ENCODE peak calls at places on chromosomes 7 and 10, in four cellular contexts. S is body of pancreas, I is kidney, Q is Peyer's patch. O is an unnamed sample.

GRCh38 chr7:67484244-67484751 is 487.7 kb downstream of the TYW1 start:
- DNase-seq in S (peak), I (no peak), Q (no peak), O (peak)

GRCh38 chr7:64574481-64575159 is 11.7 kb upstream of the ZNF680 start:
- DNase-seq in S (peak), I (no peak), Q (no peak), O (peak)

GRCh38 chr10:116247701-116248100 is 25.3 kb downstream of the GFRA1 start:
- DNase-seq in S (no peak), I (no peak), Q (no peak), O (no peak)

GRCh38 chr7:30815016-30815854 is 44.0 kb downstream of the MINDY4 start:
- DNase-seq in S (no peak), I (no peak), Q (no peak), O (no peak)

GRCh38 chr7:105806592-105807266 is 69.7 kb downstream of the ATXN7L1 start:
- DNase-seq in S (no peak), I (no peak), Q (no peak), O (peak)

GRCh38 chr10:127398967-127399350 is 150.2 kb upstream of the NPS start:
- DNase-seq in S (no peak), I (no peak), Q (no peak), O (no peak)

GRCh38 chr7:19560111-19560883 is 148.5 kb downstream of the POLR1F start:
- DNase-seq in S (no peak), I (no peak), Q (no peak), O (peak)

GRCh38 chr7:132871419-132871818 is 210.5 kb downstream of the CHCHD3 start:
- DNase-seq in S (no peak), I (no peak), Q (no peak), O (no peak)

GRCh38 chr7:116672596-116673503 is 854 bp downstream of the MET start:
- DNase-seq in S (peak), I (peak), Q (peak), O (no peak)

GRCh38 chr7:151647006-151647405 is 127.3 kb upstream of the RHEB start:
- DNase-seq in S (no peak), I (no peak), Q (no peak), O (no peak)

GRCh38 chr7:51141451-51141971 is 175.1 kb downstream of the COBL start:
- DNase-seq in S (no peak), I (no peak), Q (no peak), O (no peak)

GRCh38 chr10:77925795-77926565 is 575 bp downstream of the DLG5 start:
- DNase-seq in S (peak), I (peak), Q (peak), O (no peak)

GRCh38 chr7:144738708-144739314 is 97.0 kb downstream of the TPK1 start:
- DNase-seq in S (peak), I (no peak), Q (no peak), O (no peak)

GRCh38 chr10:17430647-17431355 is 23.6 kb downstream of the ST8SIA6 start:
- DNase-seq in S (peak), I (peak), Q (peak), O (peak)

GRCh38 chr7:33336820-33337219 is 207.5 kb downstream of the BBS9 start:
- DNase-seq in S (no peak), I (no peak), Q (no peak), O (no peak)

GRCh38 chr7:33339074-33339805 is 209.9 kb downstream of the BBS9 start:
- DNase-seq in S (no peak), I (no peak), Q (no peak), O (peak)

GRCh38 chr7:33334349-33334748 is 205.0 kb downstream of the BBS9 start:
- DNase-seq in S (no peak), I (no peak), Q (no peak), O (peak)
- TF ChIP-seq CTCF in S (no peak), I (peak), Q (peak), O (peak)

DNA sequence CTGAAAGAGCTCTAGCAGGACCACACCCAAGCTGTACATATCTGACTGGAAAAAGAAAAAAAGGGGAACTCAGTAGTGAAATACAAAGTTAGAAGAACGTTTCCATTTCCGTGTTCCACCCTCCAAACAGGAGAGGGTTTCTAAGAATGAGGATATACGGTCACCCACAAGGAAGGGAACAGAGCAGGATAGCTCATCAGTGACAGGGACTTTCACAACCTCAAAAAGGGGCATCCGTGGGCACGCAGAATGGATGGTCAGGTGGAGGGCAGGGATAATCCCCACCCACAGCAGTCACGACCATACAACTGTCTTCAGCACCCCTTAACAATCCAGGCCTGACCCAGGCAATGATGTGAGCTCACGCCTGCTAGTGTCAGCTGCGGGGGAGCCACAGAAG is 4.3 kb upstream of the ANKRD61 start:
- DNase-seq in S (no peak), I (peak), Q (no peak), O (no peak)
- H3K27ac ChIP-seq in S (no peak), I (no peak), Q (peak), O (no peak)

DNA sequence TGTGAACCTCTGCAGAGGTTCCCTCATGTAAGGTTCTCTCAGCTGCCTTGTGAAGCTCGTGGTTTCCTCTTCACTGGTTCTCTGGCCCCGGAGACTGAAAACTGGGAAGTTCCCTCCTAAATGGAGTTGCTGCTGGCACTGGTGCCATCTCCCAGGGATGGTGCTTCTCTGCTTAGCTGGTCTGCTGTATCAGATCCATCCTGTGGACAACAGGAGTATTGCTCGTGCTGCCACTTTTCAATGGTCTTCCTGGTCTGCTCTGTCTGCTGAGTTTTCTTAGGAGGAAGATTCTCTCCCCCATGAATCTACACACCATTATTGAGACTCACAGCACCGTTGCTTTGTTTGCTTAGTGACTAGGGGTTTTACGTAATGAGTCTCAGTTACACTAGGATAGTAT is 247.8 kb downstream of the OTUD1 start:
- DNase-seq in S (no peak), I (no peak), Q (no peak), O (no peak)
- TF ChIP-seq CTCF in S (no peak), I (no peak), Q (no peak), O (no peak)

GRCh38 chr7:102287082-102287464 is 405 bp downstream of the SH2B2 start:
- DNase-seq in S (no peak), I (no peak), Q (no peak), O (no peak)
- H3K27ac ChIP-seq in S (peak), I (peak), Q (peak), O (no peak)

DNA sequence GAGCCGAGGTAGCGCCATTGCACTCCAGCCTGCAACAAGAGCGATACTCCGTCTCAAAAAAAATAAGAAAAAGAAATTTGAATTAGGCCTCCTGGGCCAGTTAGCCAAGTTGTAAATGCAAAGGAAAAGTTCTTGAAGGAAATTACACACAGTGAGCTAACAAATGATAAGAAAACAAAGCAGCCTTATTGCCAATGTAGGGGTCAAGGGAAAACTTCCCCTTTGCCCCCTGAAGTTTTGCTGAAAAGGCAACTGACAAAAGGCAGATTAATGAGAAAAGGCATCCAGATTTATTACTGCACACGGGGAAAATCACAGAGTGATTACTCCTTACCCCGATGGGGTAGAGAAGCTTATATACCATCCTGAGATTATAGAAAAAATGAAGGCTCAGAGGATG is 70.3 kb downstream of the PAPSS2 start:
- DNase-seq in S (no peak), I (no peak), Q (no peak), O (no peak)
- TF ChIP-seq CTCF in S (no peak), I (no peak), Q (no peak), O (no peak)

DNA sequence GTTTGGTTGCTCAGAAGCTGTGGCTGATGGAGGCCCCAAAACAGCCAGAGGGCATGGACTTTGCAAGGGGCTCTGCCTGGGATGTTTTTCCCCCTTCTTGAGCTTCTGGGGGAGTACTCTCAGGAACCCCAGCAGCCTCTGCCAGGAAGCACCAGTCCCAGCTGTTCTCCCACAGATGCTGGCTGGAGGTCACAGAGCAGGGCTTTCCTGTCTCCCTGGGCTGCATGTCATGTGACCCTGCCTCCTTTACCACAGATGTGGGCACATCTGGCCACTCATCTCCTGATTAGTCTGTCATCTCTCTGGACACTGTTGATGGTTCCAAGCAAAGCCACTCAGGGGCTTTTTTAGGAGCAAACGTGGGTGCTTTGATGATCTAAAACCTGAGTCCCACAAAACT is 136.7 kb downstream of the NEURL1 start:
- DNase-seq in S (no peak), I (no peak), Q (no peak), O (no peak)
- H3K27ac ChIP-seq in S (no peak), I (no peak), Q (no peak), O (no peak)

GRCh38 chr10:113739031-113739430 is 12.5 kb upstream of the PLEKHS1 start:
- DNase-seq in S (no peak), I (no peak), Q (no peak), O (no peak)

GRCh38 chr10:113732966-113733365 is 18.5 kb upstream of the PLEKHS1 start:
- DNase-seq in S (no peak), I (no peak), Q (no peak), O (no peak)

GRCh38 chr10:113736576-113736975 is 14.9 kb upstream of the PLEKHS1 start:
- DNase-seq in S (no peak), I (no peak), Q (no peak), O (no peak)

GRCh38 chr10:113733635-113734034 is 17.8 kb upstream of the PLEKHS1 start:
- DNase-seq in S (peak), I (no peak), Q (no peak), O (no peak)

DNA sequence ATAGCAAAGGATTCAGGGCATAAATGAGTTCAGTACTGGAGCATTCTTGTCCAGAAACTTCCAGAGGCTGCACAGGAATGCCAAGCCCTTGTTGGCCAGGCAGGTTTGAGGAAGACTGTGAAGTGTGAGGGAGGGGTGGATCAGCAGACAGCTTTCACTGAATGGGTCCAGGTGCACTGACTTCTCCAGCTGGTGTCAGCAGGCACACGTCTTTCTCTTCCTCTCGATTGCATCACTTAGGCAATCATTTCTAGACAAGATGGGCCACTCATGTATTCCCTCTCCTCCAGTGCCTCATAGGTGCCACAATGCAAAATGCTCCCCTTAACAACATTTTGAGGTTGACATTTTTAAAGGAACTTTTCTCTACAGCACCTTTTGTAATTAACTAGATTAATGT is 15.6 kb upstream of the PLEKHS1 start:
- DNase-seq in S (peak), I (no peak), Q (no peak), O (no peak)
- TF ChIP-seq CTCF in S (peak), I (peak), Q (peak), O (peak)

GRCh38 chr10:29841724-29842649 is 207.2 kb upstream of the SVIL start:
- DNase-seq in S (peak), I (no peak), Q (peak), O (no peak)

GRCh38 chr10:29843143-29843542 is 208.4 kb upstream of the SVIL start:
- DNase-seq in S (no peak), I (no peak), Q (no peak), O (no peak)

GRCh38 chr10:29838529-29838928 is 203.8 kb upstream of the SVIL start:
- DNase-seq in S (no peak), I (no peak), Q (no peak), O (no peak)

GRCh38 chr10:29839826-29840515 is 205.2 kb upstream of the SVIL start:
- DNase-seq in S (peak), I (no peak), Q (no peak), O (peak)

GRCh38 chr10:29840516-29841276 is 205.9 kb upstream of the SVIL start:
- DNase-seq in S (peak), I (no peak), Q (no peak), O (no peak)
- H3K27ac ChIP-seq in S (peak), I (peak), Q (no peak), O (peak)

GRCh38 chr7:42745357-42746022 is 166.4 kb downstream of the C7orf25 start:
- DNase-seq in S (peak), I (peak), Q (no peak), O (no peak)
- TF ChIP-seq CTCF in S (peak), I (no peak), Q (no peak), O (peak)

DNA sequence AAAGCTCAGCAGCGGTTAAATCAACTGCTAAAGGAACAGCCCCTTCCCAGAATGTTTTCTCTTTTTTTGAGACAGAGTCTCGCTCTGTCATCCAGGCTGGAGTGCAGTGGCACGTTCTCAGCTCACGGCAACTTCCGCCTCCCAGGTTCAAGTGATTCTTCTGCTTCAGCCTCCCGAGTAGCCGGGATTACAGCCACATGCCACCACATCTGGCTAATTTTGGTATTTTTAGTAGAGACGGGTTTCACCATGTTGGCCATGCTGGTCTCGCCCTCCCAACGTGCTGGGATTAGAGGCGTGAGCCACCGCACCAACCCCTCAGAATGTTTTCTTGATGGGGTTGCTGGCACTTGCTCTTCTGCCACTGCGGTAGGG is 59.8 kb upstream of the IL6 start:
- DNase-seq in S (no peak), I (no peak), Q (no peak), O (no peak)
- H3K27ac ChIP-seq in S (no peak), I (no peak), Q (no peak), O (peak)